ENCODE peak calls at places on chromosomes 12 and 14, in six cellular contexts. One of them, this sample, is unnamed. For H3K9me3, the result is how much of the 10 kb centered on the place peaks cover.

GRCh38 chr14:32542507-32542906 is 213.4 kb downstream of the AKAP6 start:
- DNase-seq in HCT116: no peak
- DNase-seq in IMR-90: no peak
- DNase-seq in Panc1: no peak
- DNase-seq in testis: peak
- DNase-seq in lower lobe of right lung: no peak
- DNase-seq in this sample: peak

GRCh38 chr14:104576607-104577332 is 2.8 kb upstream of the C14orf180 start:
- DNase-seq in HCT116: no peak
- DNase-seq in IMR-90: no peak
- DNase-seq in Panc1: no peak
- DNase-seq in testis: no peak
- DNase-seq in lower lobe of right lung: no peak
- DNase-seq in this sample: peak

GRCh38 chr12:43028826-43029225 is 439.3 kb upstream of the PRICKLE1 start:
- DNase-seq in HCT116: no peak
- DNase-seq in IMR-90: peak
- DNase-seq in Panc1: no peak
- DNase-seq in testis: no peak
- DNase-seq in lower lobe of right lung: no peak
- DNase-seq in this sample: no peak

GRCh38 chr14:33062881-33063280 is 124.2 kb downstream of the NPAS3 start:
- DNase-seq in HCT116: no peak
- DNase-seq in IMR-90: no peak
- DNase-seq in Panc1: no peak
- DNase-seq in testis: no peak
- DNase-seq in lower lobe of right lung: no peak
- DNase-seq in this sample: no peak

GRCh38 chr14:35632276-35633071 is 98.5 kb downstream of the INSM2 start:
- DNase-seq in HCT116: no peak
- DNase-seq in IMR-90: peak
- DNase-seq in Panc1: no peak
- DNase-seq in testis: no peak
- DNase-seq in lower lobe of right lung: no peak
- DNase-seq in this sample: no peak

GRCh38 chr12:108793756-108794441 is 62.6 kb upstream of the CORO1C start:
- DNase-seq in HCT116: no peak
- DNase-seq in IMR-90: no peak
- DNase-seq in Panc1: no peak
- DNase-seq in testis: peak
- DNase-seq in lower lobe of right lung: no peak
- DNase-seq in this sample: no peak

GRCh38 chr12:129379076-129379804 is 524.6 kb downstream of the TMEM132D start:
- DNase-seq in HCT116: no peak
- DNase-seq in IMR-90: no peak
- DNase-seq in Panc1: no peak
- DNase-seq in testis: no peak
- DNase-seq in lower lobe of right lung: no peak
- DNase-seq in this sample: peak

GRCh38 chr12:6535960-6536847 is 1.9 kb downstream of the GAPDH start:
- DNase-seq in HCT116: no peak
- DNase-seq in IMR-90: no peak
- DNase-seq in Panc1: no peak
- DNase-seq in testis: no peak
- DNase-seq in lower lobe of right lung: no peak
- DNase-seq in this sample: peak

GRCh38 chr12:116959845-116960514 is 49.2 kb downstream of the FBXW8 start:
- DNase-seq in HCT116: no peak
- DNase-seq in IMR-90: no peak
- DNase-seq in Panc1: no peak
- DNase-seq in testis: no peak
- DNase-seq in lower lobe of right lung: no peak
- DNase-seq in this sample: peak

GRCh38 chr14:61493239-61493638 is 171.9 kb downstream of the PRKCH start:
- DNase-seq in HCT116: no peak
- DNase-seq in IMR-90: peak
- DNase-seq in Panc1: no peak
- DNase-seq in testis: no peak
- DNase-seq in lower lobe of right lung: no peak
- DNase-seq in this sample: no peak

GRCh38 chr12:100128509-100128908 is 14.2 kb downstream of the BLTP3B start:
- DNase-seq in HCT116: no peak
- DNase-seq in IMR-90: peak
- DNase-seq in Panc1: no peak
- DNase-seq in testis: no peak
- DNase-seq in lower lobe of right lung: no peak
- DNase-seq in this sample: peak

GRCh38 chr14:99523661-99524050 is 42.4 kb downstream of the CCNK start:
- DNase-seq in HCT116: no peak
- DNase-seq in IMR-90: no peak
- DNase-seq in Panc1: no peak
- DNase-seq in testis: no peak
- DNase-seq in lower lobe of right lung: peak
- DNase-seq in this sample: no peak

GRCh38 chr12:25889185-25889584 is 69.3 kb upstream of the RASSF8 start:
- DNase-seq in HCT116: no peak
- DNase-seq in IMR-90: no peak
- DNase-seq in Panc1: no peak
- DNase-seq in testis: no peak
- DNase-seq in lower lobe of right lung: no peak
- DNase-seq in this sample: no peak

GRCh38 chr12:8894378-8894777 is 19.9 kb upstream of the PHC1 start:
- DNase-seq in HCT116: no peak
- DNase-seq in IMR-90: no peak
- DNase-seq in Panc1: no peak
- DNase-seq in testis: no peak
- DNase-seq in lower lobe of right lung: no peak
- DNase-seq in this sample: no peak

GRCh38 chr14:20427231-20428009 is 8.5 kb downstream of the KLHL33 start:
- DNase-seq in HCT116: peak
- DNase-seq in IMR-90: peak
- DNase-seq in Panc1: no peak
- DNase-seq in testis: no peak
- DNase-seq in lower lobe of right lung: no peak
- DNase-seq in this sample: peak

GRCh38 chr12:130714091-130714590 is 2.0 kb downstream of the RIMBP2 start:
- DNase-seq in HCT116: no peak
- DNase-seq in IMR-90: no peak
- DNase-seq in Panc1: no peak
- DNase-seq in testis: peak
- DNase-seq in lower lobe of right lung: no peak
- DNase-seq in this sample: no peak

GRCh38 chr14:80924365-80925103 is 17.0 kb downstream of the CEP128 start:
- DNase-seq in HCT116: no peak
- DNase-seq in IMR-90: no peak
- DNase-seq in Panc1: no peak
- DNase-seq in testis: no peak
- DNase-seq in lower lobe of right lung: no peak
- DNase-seq in this sample: no peak

GRCh38 chr14:32457213-32457920 is 128.3 kb downstream of the AKAP6 start:
- DNase-seq in HCT116: no peak
- DNase-seq in IMR-90: peak
- DNase-seq in Panc1: no peak
- DNase-seq in testis: no peak
- DNase-seq in lower lobe of right lung: no peak
- DNase-seq in this sample: no peak

GRCh38 chr12:107891967-107892366 is 117.5 kb downstream of the ASCL4 start:
- DNase-seq in HCT116: no peak
- DNase-seq in IMR-90: peak
- DNase-seq in Panc1: no peak
- DNase-seq in testis: peak
- DNase-seq in lower lobe of right lung: no peak
- DNase-seq in this sample: no peak

GRCh38 chr12:123131291-123131831 is 19.5 kb downstream of the PITPNM2 start:
- DNase-seq in HCT116: no peak
- DNase-seq in IMR-90: no peak
- DNase-seq in Panc1: no peak
- DNase-seq in testis: no peak
- DNase-seq in lower lobe of right lung: no peak
- DNase-seq in this sample: no peak

GRCh38 chr14:89542768-89543419 is 125.9 kb upstream of the FOXN3 start:
- DNase-seq in HCT116: no peak
- DNase-seq in IMR-90: no peak
- DNase-seq in Panc1: no peak
- DNase-seq in testis: no peak
- DNase-seq in lower lobe of right lung: no peak
- DNase-seq in this sample: no peak

GRCh38 chr12:94320109-94320508 is 139.6 kb downstream of the CEP83 start:
- DNase-seq in HCT116: no peak
- DNase-seq in IMR-90: no peak
- DNase-seq in Panc1: no peak
- DNase-seq in testis: no peak
- DNase-seq in lower lobe of right lung: no peak
- DNase-seq in this sample: no peak

GRCh38 chr12:6850796-6851152 is 312 bp downstream of the CDCA3 start:
- DNase-seq in HCT116: no peak
- DNase-seq in IMR-90: no peak
- DNase-seq in Panc1: no peak
- DNase-seq in testis: no peak
- DNase-seq in lower lobe of right lung: no peak
- DNase-seq in this sample: peak

GRCh38 chr12:104243551-104243950 is 28.0 kb downstream of the TXNRD1 start:
- DNase-seq in HCT116: no peak
- DNase-seq in IMR-90: no peak
- DNase-seq in Panc1: no peak
- DNase-seq in testis: no peak
- DNase-seq in lower lobe of right lung: no peak
- DNase-seq in this sample: no peak

GRCh38 chr12:26090853-26091510 is 33.9 kb downstream of the BHLHE41 start:
- DNase-seq in HCT116: no peak
- DNase-seq in IMR-90: peak
- DNase-seq in Panc1: no peak
- DNase-seq in testis: no peak
- DNase-seq in lower lobe of right lung: no peak
- DNase-seq in this sample: no peak

GRCh38 chr12:89306827-89307498 is 45.3 kb downstream of the DUSP6 start:
- DNase-seq in HCT116: no peak
- DNase-seq in IMR-90: no peak
- DNase-seq in Panc1: no peak
- DNase-seq in testis: no peak
- DNase-seq in lower lobe of right lung: no peak
- DNase-seq in this sample: no peak

GRCh38 chr12:78164154-78164553 is 333.5 kb downstream of the NAV3 start:
- DNase-seq in HCT116: no peak
- DNase-seq in IMR-90: no peak
- DNase-seq in Panc1: no peak
- DNase-seq in testis: no peak
- DNase-seq in lower lobe of right lung: no peak
- DNase-seq in this sample: no peak

GRCh38 chr12:57131896-57132744 is 3.8 kb downstream of the LRP1 start:
- DNase-seq in HCT116: no peak
- DNase-seq in IMR-90: no peak
- DNase-seq in Panc1: no peak
- DNase-seq in testis: no peak
- DNase-seq in lower lobe of right lung: no peak
- DNase-seq in this sample: no peak
- H3K27ac ChIP-seq in HCT116: no peak
- H3K27ac ChIP-seq in IMR-90: peak
- H3K27ac ChIP-seq in Panc1: no peak
- H3K27ac ChIP-seq in testis: peak
- H3K27ac ChIP-seq in lower lobe of right lung: peak
- H3K27ac ChIP-seq in this sample: no peak

DNA sequence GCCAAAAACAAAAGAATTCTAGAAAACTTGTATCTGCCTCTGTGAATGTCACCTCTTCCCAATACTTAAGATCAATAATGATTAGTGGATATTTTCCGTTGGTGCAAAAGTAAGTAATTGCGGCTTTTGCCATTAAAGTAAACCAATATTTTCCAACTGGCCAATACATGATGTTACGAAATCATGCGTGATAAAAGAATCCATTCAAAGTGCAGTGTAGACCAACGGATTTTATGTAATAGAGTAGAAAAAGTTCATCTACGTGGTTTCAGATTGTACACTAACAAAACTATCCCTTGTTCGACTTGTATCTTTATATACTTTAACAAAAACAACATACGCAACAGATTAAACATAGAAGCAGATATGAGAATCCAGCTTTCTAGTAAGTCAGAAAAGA is 626 bp upstream of the ZNF268 start:
- DNase-seq in HCT116: no peak
- DNase-seq in IMR-90: no peak
- DNase-seq in Panc1: no peak
- DNase-seq in testis: no peak
- DNase-seq in lower lobe of right lung: no peak
- DNase-seq in this sample: no peak
- H3K9me3 ChIP-seq in HCT116: under half
- H3K9me3 ChIP-seq in IMR-90: under half
- H3K9me3 ChIP-seq in Panc1: half or more
- H3K9me3 ChIP-seq in testis: under half
- H3K9me3 ChIP-seq in lower lobe of right lung: half or more
- H3K9me3 ChIP-seq in this sample: under half

DNA sequence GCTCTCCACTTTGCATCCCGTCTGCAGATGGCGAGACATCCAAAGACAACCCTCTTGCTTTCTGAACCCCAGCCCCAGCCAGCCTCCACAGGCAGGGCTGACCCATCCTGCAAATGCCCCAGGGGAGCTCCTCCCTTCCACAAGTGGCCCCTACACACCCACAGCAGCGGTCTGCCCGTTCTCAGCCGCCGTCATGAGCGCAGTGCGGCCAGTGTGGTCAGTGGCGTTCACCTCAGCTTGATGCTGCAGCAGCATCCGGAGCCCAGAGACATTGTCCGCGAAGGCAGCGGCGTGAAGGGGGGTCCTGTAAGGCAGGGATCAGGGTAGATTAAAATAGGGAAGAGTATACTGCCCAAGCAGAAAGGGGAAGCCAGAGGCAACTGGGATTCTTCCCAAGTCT is 13.7 kb downstream of the ANKRD52 start:
- DNase-seq in HCT116: no peak
- DNase-seq in IMR-90: no peak
- DNase-seq in Panc1: no peak
- DNase-seq in testis: no peak
- DNase-seq in lower lobe of right lung: no peak
- DNase-seq in this sample: no peak
- H3K4me3 ChIP-seq in HCT116: no peak
- H3K4me3 ChIP-seq in IMR-90: no peak
- H3K4me3 ChIP-seq in Panc1: no peak
- H3K4me3 ChIP-seq in testis: no peak
- H3K4me3 ChIP-seq in lower lobe of right lung: no peak
- H3K4me3 ChIP-seq in this sample: no peak

DNA sequence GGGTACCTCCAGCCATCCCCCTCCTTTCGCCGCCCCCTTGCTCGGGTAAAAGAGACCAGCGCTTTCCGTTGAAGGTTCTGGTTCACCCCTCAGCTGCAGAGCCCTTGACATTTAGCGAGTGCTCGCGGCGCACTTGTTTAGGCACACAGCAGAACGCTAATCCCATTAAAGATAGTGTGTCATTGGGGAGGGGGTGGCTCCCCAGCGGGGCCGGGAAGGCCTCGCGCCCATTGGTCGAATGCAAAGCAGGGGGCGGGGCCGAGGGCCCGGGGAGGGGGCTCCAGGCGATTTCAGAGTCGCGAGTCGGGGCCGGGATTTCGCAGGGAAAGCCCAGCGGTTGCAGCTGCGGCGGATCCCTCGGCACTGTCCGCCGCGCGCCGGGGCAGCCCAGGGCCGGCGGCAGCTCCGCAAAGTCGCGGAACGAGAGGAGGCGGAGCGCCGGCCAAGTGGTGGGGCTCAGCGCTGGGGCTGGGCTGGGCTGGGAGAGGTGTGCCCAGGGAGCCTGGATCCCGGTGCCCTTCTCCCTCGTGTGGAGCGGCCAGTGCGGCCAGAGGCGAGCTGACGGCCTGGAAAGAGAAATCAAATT is 122.9 kb downstream of the TSPAN9 start:
- DNase-seq in HCT116: no peak
- DNase-seq in IMR-90: peak
- DNase-seq in Panc1: no peak
- DNase-seq in testis: peak
- DNase-seq in lower lobe of right lung: no peak
- DNase-seq in this sample: peak
- H3K27ac ChIP-seq in HCT116: no peak
- H3K27ac ChIP-seq in IMR-90: no peak
- H3K27ac ChIP-seq in Panc1: no peak
- H3K27ac ChIP-seq in testis: no peak
- H3K27ac ChIP-seq in lower lobe of right lung: no peak
- H3K27ac ChIP-seq in this sample: no peak

This sample was measured in small intestine.